ENCODE peak calls at places on chromosomes 2 and 18, in six cellular contexts. One of them, this sample, is unnamed.

GRCh38 chr2:163266772-163267171 is 428.2 kb upstream of the KCNH7 start:
- DNase-seq in gastrocnemius medialis: no peak
- DNase-seq in psoas muscle: no peak
- DNase-seq in tibial artery: no peak
- DNase-seq in vagina: no peak
- DNase-seq in adrenal gland: no peak
- DNase-seq in this sample: peak

GRCh38 chr18:49277395-49278036 is 182.9 kb downstream of the DYM start:
- DNase-seq in gastrocnemius medialis: no peak
- DNase-seq in psoas muscle: no peak
- DNase-seq in tibial artery: no peak
- DNase-seq in vagina: no peak
- DNase-seq in adrenal gland: no peak
- DNase-seq in this sample: peak

GRCh38 chr18:59502222-59502898 is 143.3 kb upstream of the LMAN1 start:
- DNase-seq in gastrocnemius medialis: no peak
- DNase-seq in psoas muscle: no peak
- DNase-seq in tibial artery: no peak
- DNase-seq in vagina: no peak
- DNase-seq in adrenal gland: no peak
- DNase-seq in this sample: peak

GRCh38 chr2:236636261-236636660 is 66.6 kb downstream of the ACKR3 start:
- DNase-seq in gastrocnemius medialis: no peak
- DNase-seq in psoas muscle: no peak
- DNase-seq in tibial artery: peak
- DNase-seq in vagina: no peak
- DNase-seq in adrenal gland: no peak
- DNase-seq in this sample: no peak

GRCh38 chr2:104868081-104868806 is 14.3 kb downstream of the POU3F3 start:
- DNase-seq in gastrocnemius medialis: no peak
- DNase-seq in psoas muscle: no peak
- DNase-seq in tibial artery: no peak
- DNase-seq in vagina: no peak
- DNase-seq in adrenal gland: no peak
- DNase-seq in this sample: no peak

GRCh38 chr2:216754812-216755211 is 59.5 kb upstream of the IGFBP5 start:
- DNase-seq in gastrocnemius medialis: no peak
- DNase-seq in psoas muscle: no peak
- DNase-seq in tibial artery: no peak
- DNase-seq in vagina: no peak
- DNase-seq in adrenal gland: peak
- DNase-seq in this sample: no peak

GRCh38 chr2:159557437-159558034 is 58.8 kb downstream of the BAZ2B start:
- DNase-seq in gastrocnemius medialis: no peak
- DNase-seq in psoas muscle: no peak
- DNase-seq in tibial artery: no peak
- DNase-seq in vagina: no peak
- DNase-seq in adrenal gland: no peak
- DNase-seq in this sample: no peak

GRCh38 chr2:38125830-38126229 is 49.9 kb upstream of the CYP1B1 start:
- DNase-seq in gastrocnemius medialis: no peak
- DNase-seq in psoas muscle: no peak
- DNase-seq in tibial artery: no peak
- DNase-seq in vagina: no peak
- DNase-seq in adrenal gland: no peak
- DNase-seq in this sample: no peak

GRCh38 chr18:76274470-76275289 is 220.4 kb downstream of the ZNF516 start:
- DNase-seq in gastrocnemius medialis: no peak
- DNase-seq in psoas muscle: no peak
- DNase-seq in tibial artery: no peak
- DNase-seq in vagina: peak
- DNase-seq in adrenal gland: no peak
- DNase-seq in this sample: no peak

GRCh38 chr2:40244251-40245010 is 207.5 kb downstream of the SLC8A1 start:
- DNase-seq in gastrocnemius medialis: peak
- DNase-seq in psoas muscle: peak
- DNase-seq in tibial artery: peak
- DNase-seq in vagina: no peak
- DNase-seq in adrenal gland: peak
- DNase-seq in this sample: peak

GRCh38 chr2:216388046-216388884 is 16.0 kb upstream of the MARCHF4 start:
- DNase-seq in gastrocnemius medialis: no peak
- DNase-seq in psoas muscle: no peak
- DNase-seq in tibial artery: no peak
- DNase-seq in vagina: no peak
- DNase-seq in adrenal gland: no peak
- DNase-seq in this sample: no peak

GRCh38 chr2:95337829-95338228 is 40.7 kb downstream of the KCNIP3 start:
- DNase-seq in gastrocnemius medialis: no peak
- DNase-seq in psoas muscle: peak
- DNase-seq in tibial artery: no peak
- DNase-seq in vagina: no peak
- DNase-seq in adrenal gland: no peak
- DNase-seq in this sample: no peak

GRCh38 chr2:95333056-95333455 is 35.9 kb downstream of the KCNIP3 start:
- DNase-seq in gastrocnemius medialis: no peak
- DNase-seq in psoas muscle: peak
- DNase-seq in tibial artery: no peak
- DNase-seq in vagina: no peak
- DNase-seq in adrenal gland: no peak
- DNase-seq in this sample: no peak

GRCh38 chr2:95334916-95335641 is 37.9 kb downstream of the KCNIP3 start:
- DNase-seq in gastrocnemius medialis: no peak
- DNase-seq in psoas muscle: no peak
- DNase-seq in tibial artery: no peak
- DNase-seq in vagina: no peak
- DNase-seq in adrenal gland: no peak
- DNase-seq in this sample: peak

GRCh38 chr2:95333888-95334338 is 36.8 kb downstream of the KCNIP3 start:
- DNase-seq in gastrocnemius medialis: peak
- DNase-seq in psoas muscle: peak
- DNase-seq in tibial artery: no peak
- DNase-seq in vagina: no peak
- DNase-seq in adrenal gland: peak
- DNase-seq in this sample: no peak

GRCh38 chr2:95336408-95336807 is 39.3 kb downstream of the KCNIP3 start:
- DNase-seq in gastrocnemius medialis: no peak
- DNase-seq in psoas muscle: no peak
- DNase-seq in tibial artery: no peak
- DNase-seq in vagina: no peak
- DNase-seq in adrenal gland: no peak
- DNase-seq in this sample: no peak
- H3K4me3 ChIP-seq in gastrocnemius medialis: no peak
- H3K4me3 ChIP-seq in psoas muscle: no peak
- H3K4me3 ChIP-seq in tibial artery: no peak
- H3K4me3 ChIP-seq in vagina: no peak
- H3K4me3 ChIP-seq in adrenal gland: no peak
- H3K4me3 ChIP-seq in this sample: no peak

GRCh38 chr2:219430633-219431615 is 3.7 kb upstream of the SPEG start:
- DNase-seq in gastrocnemius medialis: peak
- DNase-seq in psoas muscle: peak
- DNase-seq in tibial artery: peak
- DNase-seq in vagina: no peak
- DNase-seq in adrenal gland: no peak
- DNase-seq in this sample: no peak
- TF ChIP-seq CTCF in gastrocnemius medialis: no peak
- TF ChIP-seq CTCF in psoas muscle: peak
- TF ChIP-seq CTCF in tibial artery: peak
- TF ChIP-seq CTCF in vagina: no peak
- TF ChIP-seq CTCF in adrenal gland: no peak
- TF ChIP-seq CTCF in this sample: peak

DNA sequence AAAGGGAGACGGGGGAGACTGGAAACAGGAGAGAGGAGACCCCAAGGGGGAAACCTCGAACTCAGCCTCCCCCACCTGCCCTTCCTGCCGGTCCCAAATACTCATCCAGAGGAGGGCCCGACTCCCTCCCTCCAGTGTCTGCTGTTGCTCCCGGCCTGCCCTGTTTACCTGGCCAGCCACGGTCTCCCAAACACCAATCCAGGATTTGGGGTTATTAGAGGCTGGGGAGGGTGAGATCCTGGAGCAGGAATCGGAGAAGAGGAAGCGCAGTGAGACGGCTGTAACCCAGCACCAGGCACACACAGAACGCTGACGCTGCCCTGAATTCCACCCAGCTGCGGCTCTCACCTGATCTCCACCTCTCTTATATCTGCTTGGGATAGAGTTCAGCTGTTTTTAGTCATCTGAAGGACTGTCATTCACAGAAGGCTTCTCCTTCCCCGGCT is 213.0 kb downstream of the TNS1 start:
- DNase-seq in gastrocnemius medialis: peak
- DNase-seq in psoas muscle: peak
- DNase-seq in tibial artery: peak
- DNase-seq in vagina: peak
- DNase-seq in adrenal gland: no peak
- DNase-seq in this sample: no peak
- H3K4me3 ChIP-seq in gastrocnemius medialis: peak
- H3K4me3 ChIP-seq in psoas muscle: peak
- H3K4me3 ChIP-seq in tibial artery: no peak
- H3K4me3 ChIP-seq in vagina: peak
- H3K4me3 ChIP-seq in adrenal gland: no peak
- H3K4me3 ChIP-seq in this sample: no peak

DNA sequence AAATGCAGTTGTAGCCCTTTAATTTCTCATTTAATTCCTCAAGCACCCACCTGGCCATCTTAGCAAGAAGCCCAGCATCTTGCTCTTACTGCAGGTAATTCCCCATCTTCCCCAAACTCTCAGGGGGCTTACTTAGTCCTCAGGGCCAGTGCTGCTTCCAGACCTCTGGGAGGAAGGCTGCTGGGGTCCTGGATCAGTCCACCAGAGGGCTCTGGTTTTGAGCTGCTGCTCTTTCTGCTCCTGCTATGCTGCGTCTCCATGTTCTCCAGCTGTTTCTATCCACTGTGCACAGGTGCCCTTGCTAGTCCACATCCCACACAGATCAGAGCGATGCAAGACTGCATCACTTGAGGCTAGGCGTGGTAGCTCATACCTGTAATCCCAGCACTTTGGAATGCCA is 34.5 kb upstream of the TMEM87B start:
- DNase-seq in gastrocnemius medialis: no peak
- DNase-seq in psoas muscle: no peak
- DNase-seq in tibial artery: no peak
- DNase-seq in vagina: no peak
- DNase-seq in adrenal gland: no peak
- DNase-seq in this sample: no peak
- TF ChIP-seq CTCF in gastrocnemius medialis: no peak
- TF ChIP-seq CTCF in psoas muscle: no peak
- TF ChIP-seq CTCF in tibial artery: no peak
- TF ChIP-seq CTCF in vagina: no peak
- TF ChIP-seq CTCF in adrenal gland: no peak
- TF ChIP-seq CTCF in this sample: peak

DNA sequence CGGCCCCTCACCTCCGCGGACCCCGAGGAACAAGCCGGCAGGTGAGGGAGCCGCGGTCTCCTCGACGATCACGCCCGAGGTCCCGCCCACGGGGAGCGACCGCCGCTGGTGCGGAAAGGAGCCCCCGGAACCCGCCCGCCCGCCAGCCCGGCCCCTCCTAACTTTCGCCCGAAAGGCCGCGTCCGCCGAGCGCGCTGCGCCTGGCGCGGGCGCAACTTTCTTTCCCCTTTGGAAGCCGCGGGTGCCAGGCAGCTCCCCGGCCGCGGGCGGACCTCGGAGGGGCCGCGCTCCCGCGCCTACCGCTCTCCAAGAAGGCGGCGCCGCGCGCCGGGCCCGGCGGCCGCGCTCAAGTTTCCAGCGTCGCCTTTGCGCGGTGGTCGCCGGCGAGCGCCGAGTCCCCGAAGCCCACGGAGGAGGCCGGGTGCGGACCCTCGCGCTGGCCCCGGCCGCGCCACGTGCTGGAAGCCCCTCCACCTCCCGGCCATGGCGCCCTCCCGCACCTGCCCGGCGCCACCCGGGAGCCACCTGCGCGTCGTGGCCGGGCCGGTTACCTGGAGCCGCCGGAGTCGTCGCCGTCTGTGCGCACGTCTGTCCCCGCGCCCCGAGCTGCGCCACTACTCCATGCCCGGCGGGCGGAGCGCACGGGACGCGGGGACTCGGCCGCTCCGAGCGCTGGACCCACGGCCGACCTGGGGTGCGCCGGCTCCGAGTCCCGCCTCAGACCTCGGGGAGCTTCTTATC is at the start of gene ALKAL2:
- DNase-seq in gastrocnemius medialis: no peak
- DNase-seq in psoas muscle: no peak
- DNase-seq in tibial artery: no peak
- DNase-seq in vagina: peak
- DNase-seq in adrenal gland: peak
- DNase-seq in this sample: no peak
- H3K4me3 ChIP-seq in gastrocnemius medialis: peak
- H3K4me3 ChIP-seq in psoas muscle: peak
- H3K4me3 ChIP-seq in tibial artery: peak
- H3K4me3 ChIP-seq in vagina: peak
- H3K4me3 ChIP-seq in adrenal gland: peak
- H3K4me3 ChIP-seq in this sample: peak

This sample was measured in astrocyte of the cerebellum.